ENCODE peak calls at places on chromosomes 13 and 19, in six cellular contexts. D, G, O, R, H and Q are unnamed samples.

GRCh38 chr13:107095876-107096275 is 527.9 kb upstream of the ARGLU1 start:
- DNase-seq in H (no peak), O (no peak), D (no peak), G (no peak), R (no peak), Q (no peak)

GRCh38 chr19:39197808-39198207 is 1.0 kb downstream of the NCCRP1 start:
- DNase-seq in D (no peak), R (no peak), O (no peak), H (no peak), G (no peak), Q (no peak)

GRCh38 chr13:27289016-27289665 is 18.5 kb downstream of the RASL11A start:
- DNase-seq in D (no peak), O (no peak), G (no peak), H (no peak), R (no peak), Q (no peak)

GRCh38 chr19:918481-919156 is 1.5 kb downstream of the KISS1R start:
- DNase-seq in G (no peak), D (no peak), O (no peak), H (no peak), R (no peak), Q (no peak)

GRCh38 chr19:45262570-45262969 is 11.5 kb downstream of the MARK4 start:
- DNase-seq in O (no peak), H (no peak), D (no peak), R (no peak), G (no peak), Q (no peak)

GRCh38 chr19:28234637-28235036 is 978.3 kb downstream of the UQCRFS1 start:
- DNase-seq in R (no peak), D (no peak), G (no peak), O (no peak), H (no peak), Q (no peak)

GRCh38 chr13:81916471-81916870 is 1575.5 kb upstream of the SPRY2 start:
- DNase-seq in O (no peak), H (no peak), R (no peak), G (no peak), D (no peak), Q (no peak)

GRCh38 chr13:26525528-26525927 is 32.0 kb upstream of the WASF3 start:
- DNase-seq in O (no peak), D (no peak), G (no peak), R (no peak), H (no peak), Q (no peak)

GRCh38 chr19:45439569-45440258 is 16.0 kb upstream of the ERCC1 start:
- DNase-seq in D (peak; percentile 95), H (no peak), O (peak; percentile 82), G (no peak), R (no peak), Q (no peak)

GRCh38 chr13:40682449-40683240 is 16.2 kb upstream of the FOXO1 start:
- DNase-seq in G (no peak), O (no peak), D (no peak), R (no peak), H (no peak), Q (no peak)

GRCh38 chr19:55341191-55342043 is 1.7 kb downstream of the KMT5C start:
- DNase-seq in O (peak; percentile 94), G (peak; percentile 40), H (no peak), R (peak; percentile 21), D (peak; percentile 79), Q (peak; percentile 51)

GRCh38 chr13:49288458-49288857 is 40.7 kb downstream of the CDADC1 start:
- DNase-seq in H (no peak), O (no peak), G (no peak), R (no peak), D (no peak), Q (no peak)

GRCh38 chr13:49248433-49249002 is 793 bp downstream of the CDADC1 start:
- DNase-seq in R (no peak), O (no peak), D (peak; percentile 46), H (no peak), G (peak; percentile 4), Q (no peak)

GRCh38 chr13:23618341-23618740 is 48.1 kb downstream of the TNFRSF19 start:
- DNase-seq in G (no peak), R (no peak), O (no peak), H (no peak), D (no peak), Q (no peak)

GRCh38 chr13:23617551-23618014 is 47.4 kb downstream of the TNFRSF19 start:
- DNase-seq in G (no peak), D (no peak), O (no peak), H (no peak), R (no peak), Q (no peak)

GRCh38 chr13:23613971-23614370 is 43.8 kb downstream of the TNFRSF19 start:
- DNase-seq in G (no peak), D (no peak), O (no peak), H (no peak), R (no peak), Q (no peak)

GRCh38 chr13:23616228-23616627 is 46.0 kb downstream of the TNFRSF19 start:
- DNase-seq in D (no peak), G (no peak), H (no peak), R (no peak), O (no peak), Q (no peak)

DNA sequence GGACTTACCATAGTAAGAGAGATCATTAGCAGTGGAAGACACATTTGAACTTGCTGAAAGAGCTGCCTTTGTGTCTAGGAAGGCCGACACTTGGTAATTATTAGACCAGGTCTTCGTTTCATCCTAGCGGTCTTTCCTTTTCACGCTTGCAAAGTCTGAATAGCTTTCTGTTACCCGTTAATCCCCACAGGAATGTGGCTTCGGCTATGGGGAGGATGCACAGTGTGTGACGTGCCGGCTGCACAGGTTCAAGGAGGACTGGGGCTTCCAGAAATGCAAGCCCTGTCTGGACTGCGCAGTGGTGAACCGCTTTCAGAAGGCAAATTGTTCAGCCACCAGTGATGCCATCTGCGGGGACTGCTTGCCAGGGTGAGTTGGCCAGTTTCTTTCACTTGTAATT is 45.5 kb downstream of the TNFRSF19 start:
- DNase-seq in O (no peak), D (no peak), H (no peak), G (peak; percentile 96), R (no peak), Q (no peak)
- TF ChIP-seq ZNF274 in O (no peak), D (no peak), H (no peak), G (no peak), R (no peak), Q (no peak)

DNA sequence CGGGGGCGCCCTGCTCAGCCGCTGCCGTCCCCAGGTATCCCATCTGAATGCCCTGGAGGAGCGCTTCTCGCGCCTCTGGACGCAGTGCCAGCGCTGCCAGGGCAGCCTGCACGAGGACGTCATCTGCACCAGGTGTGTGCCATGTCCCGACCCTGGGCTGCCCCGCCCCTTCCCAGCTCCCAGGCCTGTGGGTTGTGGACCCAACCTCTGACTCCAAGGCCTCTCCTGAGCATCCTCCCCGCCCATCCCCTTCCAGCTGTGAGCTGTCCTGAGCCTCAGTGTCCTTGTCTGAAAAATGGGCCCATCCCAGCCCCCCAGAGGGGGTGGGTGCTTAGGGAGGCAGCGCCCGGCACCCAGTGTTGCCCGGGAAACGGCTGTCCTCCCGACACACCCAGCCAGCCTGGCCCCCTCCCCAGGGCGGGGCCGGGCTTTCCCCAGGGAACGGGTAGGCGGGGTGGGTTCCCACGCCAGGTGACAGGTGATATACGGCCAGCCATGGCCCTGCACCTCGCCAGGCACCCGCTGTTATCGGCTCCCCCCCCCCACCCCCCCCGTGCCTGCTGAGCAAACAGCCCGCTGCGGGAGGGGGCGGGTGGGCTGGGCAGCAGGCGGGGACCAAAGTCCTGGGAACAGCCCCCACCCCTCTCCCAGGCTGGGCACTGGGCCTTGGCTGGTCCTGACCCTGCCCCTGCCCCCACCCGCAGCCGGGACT is 1.4 kb upstream of the SPIB start:
- DNase-seq in G (no peak), R (no peak), H (no peak), O (no peak), D (no peak), Q (no peak)
- H3K27me3 ChIP-seq in G (no peaks in the 10 kb centered on the region), R (no peaks in the 10 kb centered on the region), H (no peaks in the 10 kb centered on the region), O (no peaks in the 10 kb centered on the region), D (peaks cover 2% of the 10 kb centered on the region), Q (no peaks in the 10 kb centered on the region)

DNA sequence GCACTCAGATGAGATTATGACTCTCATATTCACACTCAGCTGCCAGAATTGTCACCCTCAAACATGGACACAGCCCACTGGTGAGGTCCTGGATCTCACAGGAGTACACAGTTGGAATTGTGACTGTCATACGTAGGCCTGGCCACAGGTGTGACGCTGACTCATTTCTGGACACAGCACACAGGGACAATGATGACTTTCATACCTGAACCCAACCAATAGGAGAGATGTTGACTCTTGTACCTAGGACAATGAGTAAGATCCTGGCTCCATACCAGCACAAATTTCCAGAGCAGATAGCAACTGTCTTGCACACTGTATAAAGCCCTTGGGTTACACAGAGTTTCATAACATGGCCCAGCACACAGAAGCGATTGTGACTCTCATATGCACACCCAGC is 46.4 kb downstream of the ZNF85 start:
- DNase-seq in H (no peak), R (peak; percentile 57), O (no peak), D (no peak), G (peak; percentile 17), Q (no peak)
- H3K9ac ChIP-seq in H (no peak overlapping the region), R (no peak overlapping the region), O (no peak overlapping the region), D (no peak overlapping the region), G (no peak overlapping the region), Q (no peak overlapping the region)

DNA sequence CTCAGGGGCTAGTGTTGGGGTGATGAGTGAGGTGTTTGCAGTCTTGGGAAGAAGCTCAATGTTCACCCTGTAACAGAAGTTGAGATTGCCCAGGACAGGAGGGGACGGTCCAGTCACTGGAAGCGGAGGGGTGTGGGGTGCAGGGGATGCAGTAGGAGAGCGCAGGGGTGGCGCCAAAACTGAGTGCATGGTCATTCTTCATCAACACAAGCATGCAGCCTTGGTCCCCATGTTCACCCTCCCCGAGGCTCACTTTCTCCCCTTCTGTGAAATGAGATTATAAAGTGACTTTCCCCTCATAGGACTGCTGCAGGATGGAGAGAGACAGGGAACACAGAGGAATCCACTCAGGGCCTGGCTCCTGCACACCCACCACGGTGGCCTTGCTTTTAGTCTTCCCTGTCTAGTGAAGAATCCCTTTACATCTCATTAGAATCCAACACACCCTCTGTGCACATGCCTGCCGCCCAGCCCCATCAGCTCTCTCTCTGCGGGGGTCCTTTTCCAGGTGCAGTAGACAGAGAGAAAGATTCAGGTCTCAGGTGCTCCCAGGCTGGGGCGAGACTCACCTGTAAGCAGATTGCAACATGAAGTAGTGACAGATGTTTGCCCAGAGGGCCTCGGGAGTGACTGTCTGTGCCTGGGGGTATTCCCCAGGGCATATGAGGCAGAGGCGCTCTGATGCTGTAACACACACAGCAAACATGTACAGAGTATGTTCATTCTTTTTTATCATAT is 93.2 kb downstream of the TSHZ3 start:
- DNase-seq in G (no peak), O (no peak), R (no peak), H (no peak), D (peak; percentile 33), Q (no peak)
- TF ChIP-seq ZNF274 in G (no peak), O (no peak), R (no peak), H (no peak), D (no peak), Q (no peak)

GRCh38 chr13:39201075-39201630 is 162.9 kb downstream of the NHLRC3 start:
- DNase-seq in D (no peak), R (no peak), G (no peak), H (no peak), O (no peak), Q (no peak)
- H3K27me3 ChIP-seq in D (no peaks in the 10 kb centered on the region), R (peaks cover 20% of the 10 kb centered on the region), G (no peaks in the 10 kb centered on the region), H (no peaks in the 10 kb centered on the region), O (no peaks in the 10 kb centered on the region), Q (no peaks in the 10 kb centered on the region)

GRCh38 chr19:2229103-2230028 is 6.8 kb downstream of the PLEKHJ1 start:
- DNase-seq in R (no peak), D (no peak), G (no peak), H (no peak), O (no peak), Q (no peak)
- H3K9ac ChIP-seq in R (no peak overlapping the region), D (no peak overlapping the region), G (no peak overlapping the region), H (no peak overlapping the region), O (no peak overlapping the region), Q (no peak overlapping the region)